ENCODE peak calls at places on chromosomes 5 and 9, in eight cellular contexts. Q, W, S, D, U, O, B and L are unnamed samples.

GRCh38 chr5:14809369-14810144 is 62.0 kb downstream of the ANKH start:
- DNase-seq in Q (peak; percentile 82), W (peak; percentile 46), S (no peak), D (peak; percentile 17), U (peak; percentile 48), O (peak; percentile 10), B (peak; percentile 91), L (peak; percentile 59)

GRCh38 chr9:130461218-130461630 is 16.5 kb downstream of the ASS1 start:
- DNase-seq in Q (no peak), W (no peak), S (peak; percentile 78), D (peak; percentile 39), U (peak; percentile 75), O (peak; percentile 48), B (peak; percentile 42), L (peak; percentile 71)

GRCh38 chr9:13446935-13447334 is 167.4 kb upstream of the MPDZ start:
- DNase-seq in Q (no peak), W (no peak), S (no peak), D (no peak), U (no peak), O (no peak), B (no peak), L (no peak)

GRCh38 chr9:684950-685340 is 156.6 kb upstream of the DMRT1 start:
- DNase-seq in Q (no peak), W (no peak), S (no peak), D (no peak), U (peak; percentile 43), O (no peak), B (no peak), L (no peak)

GRCh38 chr5:54671111-54671531 is 153.6 kb downstream of the SNX18 start:
- DNase-seq in Q (no peak), W (no peak), S (no peak), D (no peak), U (no peak), O (no peak), B (no peak), L (no peak)

GRCh38 chr9:113579270-113580040 is 115.9 kb downstream of the RGS3 start:
- DNase-seq in Q (peak; percentile 81), W (no peak), S (no peak), D (no peak), U (no peak), O (no peak), B (peak; percentile 42), L (no peak)

GRCh38 chr5:151683936-151684586 is 2.7 kb downstream of the SPARC start:
- DNase-seq in Q (no peak), W (no peak), S (no peak), D (no peak), U (no peak), O (no peak), B (no peak), L (no peak)

GRCh38 chr9:120910643-120911042 is 16.0 kb downstream of the TRAF1 start:
- DNase-seq in Q (no peak), W (no peak), S (no peak), D (no peak), U (no peak), O (no peak), B (no peak), L (no peak)

GRCh38 chr9:19456996-19457693 is 48.3 kb downstream of the ACER2 start:
- DNase-seq in Q (peak; percentile 79), W (peak; percentile 51), S (peak; percentile 81), D (peak; percentile 68), U (peak; percentile 65), O (peak; percentile 10), B (no peak), L (peak; percentile 25)

GRCh38 chr9:130763585-130764200 is 70.1 kb downstream of the EXOSC2 start:
- DNase-seq in Q (no peak), W (no peak), S (no peak), D (no peak), U (peak; percentile 38), O (no peak), B (no peak), L (no peak)

GRCh38 chr9:135644631-135645218 is 5.4 kb upstream of the GLT6D1 start:
- DNase-seq in Q (no peak), W (no peak), S (no peak), D (no peak), U (no peak), O (no peak), B (no peak), L (no peak)

GRCh38 chr5:125277494-125278154 is 531.2 kb upstream of the ZNF608 start:
- DNase-seq in Q (no peak), W (peak; percentile 66), S (no peak), D (peak; percentile 63), U (no peak), O (no peak), B (no peak), L (no peak)

GRCh38 chr9:21684831-21685362 is 117.5 kb upstream of the MTAP start:
- DNase-seq in Q (no peak), W (no peak), S (no peak), D (peak; percentile 90), U (peak; percentile 0), O (no peak), B (no peak), L (no peak)

GRCh38 chr5:120151825-120152224 is 312.3 kb upstream of the PRR16 start:
- DNase-seq in Q (no peak), W (no peak), S (no peak), D (no peak), U (no peak), O (no peak), B (no peak), L (no peak)

GRCh38 chr5:171226096-171226495 is 83.0 kb upstream of the TLX3 start:
- DNase-seq in Q (no peak), W (no peak), S (no peak), D (no peak), U (no peak), O (no peak), B (no peak), L (no peak)

GRCh38 chr5:14663734-14664269 is 716 bp upstream of the OTULIN start:
- DNase-seq in Q (no peak), W (no peak), S (peak; percentile 30), D (no peak), U (peak; percentile 11), O (no peak), B (peak; percentile 70), L (no peak)

GRCh38 chr9:100577776-100578448 is at the start of gene CAVIN4:
- DNase-seq in Q (no peak), W (no peak), S (no peak), D (no peak), U (no peak), O (no peak), B (no peak), L (no peak)

GRCh38 chr9:13823021-13823420 is 490.9 kb downstream of the NFIB start:
- DNase-seq in Q (no peak), W (no peak), S (no peak), D (no peak), U (no peak), O (no peak), B (no peak), L (no peak)

GRCh38 chr5:180251141-180251540 is 40.7 kb downstream of the MAPK9 start:
- DNase-seq in Q (no peak), W (no peak), S (no peak), D (no peak), U (no peak), O (no peak), B (no peak), L (no peak)
- H3K9me3 ChIP-seq in Q (peaks cover 99% of the 10 kb centered on the region), W (peaks cover 80% of the 10 kb centered on the region), S (peaks cover 7% of the 10 kb centered on the region), D (peaks cover 94% of the 10 kb centered on the region), U (peaks cover 25% of the 10 kb centered on the region), O (peaks cover 48% of the 10 kb centered on the region), B (no peaks in the 10 kb centered on the region), L (peaks cover 21% of the 10 kb centered on the region)

GRCh38 chr5:141427783-141428426 is 2.4 kb upstream of the PCDHGA12 start:
- DNase-seq in Q (no peak), W (no peak), S (no peak), D (no peak), U (no peak), O (no peak), B (no peak), L (no peak)
- H3K9me3 ChIP-seq in Q (peaks cover 93% of the 10 kb centered on the region), W (peaks cover 65% of the 10 kb centered on the region), S (peaks cover 9% of the 10 kb centered on the region), D (peaks cover 75% of the 10 kb centered on the region), U (peaks cover 93% of the 10 kb centered on the region), O (peaks cover 16% of the 10 kb centered on the region), B (no peaks in the 10 kb centered on the region), L (peaks cover 8% of the 10 kb centered on the region)

GRCh38 chr5:94658272-94658671 is 39.8 kb downstream of the SLF1 start:
- DNase-seq in Q (no peak), W (no peak), S (no peak), D (no peak), U (no peak), O (no peak), B (no peak), L (no peak)
- H3K9me3 ChIP-seq in Q (peaks cover 32% of the 10 kb centered on the region), W (no peaks in the 10 kb centered on the region), S (no peaks in the 10 kb centered on the region), D (peaks cover 35% of the 10 kb centered on the region), U (peaks cover 29% of the 10 kb centered on the region), O (peaks cover 7% of the 10 kb centered on the region), B (no peaks in the 10 kb centered on the region), L (peaks cover 4% of the 10 kb centered on the region)

DNA sequence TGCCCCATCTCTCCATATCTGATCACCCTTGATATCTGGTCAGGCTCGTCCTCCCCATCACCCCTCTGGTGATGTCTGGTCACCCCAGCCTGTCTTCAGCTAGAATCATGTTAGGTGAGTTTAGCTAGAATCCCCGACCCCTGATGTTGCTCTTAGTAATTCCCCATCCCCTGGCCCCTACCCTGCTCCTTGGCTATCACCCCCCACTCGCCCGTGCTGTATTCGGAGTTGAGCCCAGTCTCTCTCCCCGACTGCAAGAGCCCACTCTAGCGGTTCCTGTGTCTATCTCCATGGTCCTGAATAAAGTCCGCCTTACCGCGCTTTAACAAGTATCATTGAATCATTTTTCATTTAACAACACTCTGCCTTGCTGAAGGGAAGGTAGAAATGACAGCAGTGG is 33.7 kb downstream of the ADAMTS2 start:
- DNase-seq in Q (no peak), W (no peak), S (no peak), D (no peak), U (no peak), O (no peak), B (no peak), L (no peak)
- H3K9me3 ChIP-seq in Q (peaks cover 9% of the 10 kb centered on the region), W (peaks cover 29% of the 10 kb centered on the region), S (no peaks in the 10 kb centered on the region), D (peaks cover 9% of the 10 kb centered on the region), U (no peaks in the 10 kb centered on the region), O (no peaks in the 10 kb centered on the region), B (no peaks in the 10 kb centered on the region), L (no peaks in the 10 kb centered on the region)

GRCh38 chr5:179124329-179124852 is 64.2 kb downstream of the ZNF354C start:
- DNase-seq in Q (peak; percentile 21), W (no peak), S (no peak), D (no peak), U (no peak), O (no peak), B (no peak), L (no peak)
- H3K9me3 ChIP-seq in Q (no peaks in the 10 kb centered on the region), W (peaks cover 85% of the 10 kb centered on the region), S (no peaks in the 10 kb centered on the region), D (peaks cover 27% of the 10 kb centered on the region), U (no peaks in the 10 kb centered on the region), O (no peaks in the 10 kb centered on the region), B (no peaks in the 10 kb centered on the region), L (no peaks in the 10 kb centered on the region)